ENCODE peak calls at places on chromosomes 5 and 9, in nine cellular contexts. One of them, this sample, is unnamed.

GRCh38 chr9:88722753-88723152 is 187.8 kb downstream of the NXNL2 start:
- DNase-seq in uterus: no peak
- DNase-seq in astrocyte: no peak
- DNase-seq in GM23338: peak; percentile 54
- DNase-seq in right lobe of liver: no peak
- DNase-seq in effector memory CD4-positive, alpha-beta T cell: no peak
- DNase-seq in GM23248: no peak
- DNase-seq in WERI-Rb-1: no peak
- DNase-seq in right atrium auricular region: no peak
- DNase-seq in this sample: no peak

GRCh38 chr5:57665146-57665936 is 182.7 kb upstream of the ACTBL2 start:
- DNase-seq in effector memory CD4-positive, alpha-beta T cell: no peak
- DNase-seq in WERI-Rb-1: no peak
- DNase-seq in GM23248: no peak
- DNase-seq in uterus: no peak
- DNase-seq in astrocyte: no peak
- DNase-seq in right atrium auricular region: no peak
- DNase-seq in right lobe of liver: no peak
- DNase-seq in GM23338: no peak
- DNase-seq in this sample: no peak

GRCh38 chr9:94772128-94772527 is 45.6 kb downstream of the AOPEP start:
- DNase-seq in astrocyte: no peak
- DNase-seq in GM23338: no peak
- DNase-seq in right lobe of liver: no peak
- DNase-seq in effector memory CD4-positive, alpha-beta T cell: no peak
- DNase-seq in uterus: no peak
- DNase-seq in WERI-Rb-1: no peak
- DNase-seq in right atrium auricular region: no peak
- DNase-seq in GM23248: no peak
- DNase-seq in this sample: no peak

GRCh38 chr5:12794476-12795332 is 890.5 kb upstream of the CTNND2 start:
- DNase-seq in effector memory CD4-positive, alpha-beta T cell: no peak
- DNase-seq in uterus: no peak
- DNase-seq in right lobe of liver: no peak
- DNase-seq in GM23248: no peak
- DNase-seq in GM23338: no peak
- DNase-seq in WERI-Rb-1: no peak
- DNase-seq in astrocyte: no peak
- DNase-seq in right atrium auricular region: no peak
- DNase-seq in this sample: no peak

GRCh38 chr5:152462021-152462721 is 57.1 kb upstream of the NMUR2 start:
- DNase-seq in right lobe of liver: no peak
- DNase-seq in astrocyte: no peak
- DNase-seq in uterus: no peak
- DNase-seq in WERI-Rb-1: no peak
- DNase-seq in GM23248: no peak
- DNase-seq in right atrium auricular region: no peak
- DNase-seq in GM23338: no peak
- DNase-seq in effector memory CD4-positive, alpha-beta T cell: no peak
- DNase-seq in this sample: no peak

GRCh38 chr5:123549256-123549904 is 37.4 kb downstream of the CSNK1G3 start:
- DNase-seq in right lobe of liver: no peak
- DNase-seq in GM23338: no peak
- DNase-seq in GM23248: no peak
- DNase-seq in right atrium auricular region: no peak
- DNase-seq in astrocyte: no peak
- DNase-seq in effector memory CD4-positive, alpha-beta T cell: peak; percentile 57
- DNase-seq in WERI-Rb-1: no peak
- DNase-seq in uterus: no peak
- DNase-seq in this sample: no peak

GRCh38 chr5:113612060-113612496 is 98.6 kb downstream of the YTHDC2 start:
- DNase-seq in astrocyte: peak; percentile 30
- DNase-seq in WERI-Rb-1: no peak
- DNase-seq in effector memory CD4-positive, alpha-beta T cell: no peak
- DNase-seq in GM23338: peak; percentile 60
- DNase-seq in right atrium auricular region: no peak
- DNase-seq in uterus: no peak
- DNase-seq in GM23248: peak; percentile 59
- DNase-seq in right lobe of liver: no peak
- DNase-seq in this sample: no peak

GRCh38 chr5:124908603-124909451 is 162.4 kb upstream of the ZNF608 start:
- DNase-seq in right lobe of liver: no peak
- DNase-seq in right atrium auricular region: no peak
- DNase-seq in GM23338: no peak
- DNase-seq in GM23248: peak; percentile 43
- DNase-seq in astrocyte: peak; percentile 76
- DNase-seq in effector memory CD4-positive, alpha-beta T cell: no peak
- DNase-seq in uterus: no peak
- DNase-seq in WERI-Rb-1: no peak
- DNase-seq in this sample: no peak

GRCh38 chr5:84453405-84453804 is 68.7 kb upstream of the EDIL3 start:
- DNase-seq in GM23248: no peak
- DNase-seq in astrocyte: no peak
- DNase-seq in effector memory CD4-positive, alpha-beta T cell: no peak
- DNase-seq in WERI-Rb-1: no peak
- DNase-seq in uterus: no peak
- DNase-seq in right lobe of liver: no peak
- DNase-seq in right atrium auricular region: no peak
- DNase-seq in GM23338: no peak
- DNase-seq in this sample: no peak

GRCh38 chr5:139262414-139263139 is 31.0 kb upstream of the MATR3 start:
- DNase-seq in effector memory CD4-positive, alpha-beta T cell: peak; percentile 28
- DNase-seq in right atrium auricular region: peak; percentile 92
- DNase-seq in astrocyte: peak; percentile 84
- DNase-seq in right lobe of liver: peak; percentile 75
- DNase-seq in uterus: peak; percentile 88
- DNase-seq in GM23338: peak; percentile 96
- DNase-seq in WERI-Rb-1: peak; percentile 95
- DNase-seq in GM23248: peak; percentile 97
- DNase-seq in this sample: peak; percentile 89

GRCh38 chr5:96741911-96742310 is 65.8 kb downstream of the ERAP1 start:
- DNase-seq in WERI-Rb-1: no peak
- DNase-seq in right lobe of liver: no peak
- DNase-seq in GM23248: no peak
- DNase-seq in GM23338: no peak
- DNase-seq in effector memory CD4-positive, alpha-beta T cell: no peak
- DNase-seq in astrocyte: no peak
- DNase-seq in uterus: no peak
- DNase-seq in right atrium auricular region: no peak
- DNase-seq in this sample: no peak

GRCh38 chr5:55154893-55155292 is 5.1 kb upstream of the GPX8 start:
- DNase-seq in GM23248: peak; percentile 73
- DNase-seq in right lobe of liver: no peak
- DNase-seq in right atrium auricular region: no peak
- DNase-seq in effector memory CD4-positive, alpha-beta T cell: no peak
- DNase-seq in GM23338: no peak
- DNase-seq in astrocyte: peak; percentile 81
- DNase-seq in uterus: no peak
- DNase-seq in WERI-Rb-1: no peak
- DNase-seq in this sample: no peak

DNA sequence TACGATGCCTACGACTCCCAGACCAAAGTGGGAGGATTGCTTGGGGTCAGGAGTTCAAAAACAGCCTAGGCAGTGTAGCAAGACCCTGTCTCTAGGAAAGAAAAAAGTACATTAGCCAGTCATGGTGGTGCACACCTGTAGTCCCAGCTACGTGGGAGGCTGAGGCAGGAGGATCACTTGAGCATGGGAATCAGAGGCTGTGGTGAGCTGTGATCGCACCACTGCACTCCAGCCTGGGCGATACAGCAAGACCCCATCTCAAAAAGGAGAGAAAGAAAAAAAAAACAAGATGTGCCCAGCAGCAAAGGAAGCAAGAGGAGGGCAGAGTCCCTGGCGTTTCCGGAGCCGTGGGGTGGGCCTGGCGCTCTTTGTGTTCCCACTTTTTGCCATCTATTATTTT is 79.4 kb upstream of the CACNA1B start:
- DNase-seq in right lobe of liver: no peak
- DNase-seq in uterus: no peak
- DNase-seq in GM23248: no peak
- DNase-seq in effector memory CD4-positive, alpha-beta T cell: no peak
- DNase-seq in WERI-Rb-1: no peak
- DNase-seq in astrocyte: no peak
- DNase-seq in right atrium auricular region: no peak
- DNase-seq in GM23338: no peak
- DNase-seq in this sample: no peak
- H3K36me3 ChIP-seq in right lobe of liver: no peaks in the 10 kb centered on the region
- H3K36me3 ChIP-seq in uterus: no peaks in the 10 kb centered on the region
- H3K36me3 ChIP-seq in GM23248: peaks cover 11% of the 10 kb centered on the region
- H3K36me3 ChIP-seq in effector memory CD4-positive, alpha-beta T cell: peaks cover 74% of the 10 kb centered on the region
- H3K36me3 ChIP-seq in WERI-Rb-1: peaks cover 74% of the 10 kb centered on the region
- H3K36me3 ChIP-seq in astrocyte: peaks cover 13% of the 10 kb centered on the region
- H3K36me3 ChIP-seq in right atrium auricular region: peaks cover 85% of the 10 kb centered on the region
- H3K36me3 ChIP-seq in GM23338: peaks cover 24% of the 10 kb centered on the region
- H3K36me3 ChIP-seq in this sample: peaks cover 26% of the 10 kb centered on the region

GRCh38 chr9:128702445-128702948 is at the start of gene PKN3:
- DNase-seq in right atrium auricular region: peak; percentile 79
- DNase-seq in right lobe of liver: peak; percentile 90
- DNase-seq in WERI-Rb-1: peak; percentile 96
- DNase-seq in effector memory CD4-positive, alpha-beta T cell: peak; percentile 75
- DNase-seq in GM23338: peak; percentile 96
- DNase-seq in uterus: peak; percentile 81
- DNase-seq in astrocyte: peak; percentile 37
- DNase-seq in GM23248: peak; percentile 90
- DNase-seq in this sample: peak; percentile 89

GRCh38 chr9:128702949-128703615 is 779 bp downstream of the PKN3 start:
- DNase-seq in right atrium auricular region: no peak
- DNase-seq in astrocyte: no peak
- DNase-seq in GM23338: peak; percentile 72
- DNase-seq in WERI-Rb-1: peak; percentile 77
- DNase-seq in GM23248: peak; percentile 27
- DNase-seq in effector memory CD4-positive, alpha-beta T cell: no peak
- DNase-seq in uterus: peak; percentile 42
- DNase-seq in right lobe of liver: peak; percentile 29
- DNase-seq in this sample: peak; percentile 48

GRCh38 chr9:128694344-128694743 is 5.3 kb downstream of the SET start:
- DNase-seq in GM23338: no peak
- DNase-seq in right lobe of liver: no peak
- DNase-seq in GM23248: no peak
- DNase-seq in effector memory CD4-positive, alpha-beta T cell: no peak
- DNase-seq in uterus: no peak
- DNase-seq in right atrium auricular region: no peak
- DNase-seq in WERI-Rb-1: no peak
- DNase-seq in astrocyte: no peak
- DNase-seq in this sample: no peak

GRCh38 chr9:128696923-128697707 is 5.2 kb upstream of the PKN3 start:
- DNase-seq in GM23338: no peak
- DNase-seq in astrocyte: no peak
- DNase-seq in right lobe of liver: no peak
- DNase-seq in uterus: no peak
- DNase-seq in GM23248: no peak
- DNase-seq in effector memory CD4-positive, alpha-beta T cell: no peak
- DNase-seq in right atrium auricular region: no peak
- DNase-seq in WERI-Rb-1: no peak
- DNase-seq in this sample: no peak
- H3K36me3 ChIP-seq in GM23338: peaks cover 47% of the 10 kb centered on the region
- H3K36me3 ChIP-seq in astrocyte: peaks cover 30% of the 10 kb centered on the region
- H3K36me3 ChIP-seq in right lobe of liver: no peaks in the 10 kb centered on the region
- H3K36me3 ChIP-seq in uterus: no peaks in the 10 kb centered on the region
- H3K36me3 ChIP-seq in GM23248: peaks cover 44% of the 10 kb centered on the region
- H3K36me3 ChIP-seq in effector memory CD4-positive, alpha-beta T cell: peaks cover 28% of the 10 kb centered on the region
- H3K36me3 ChIP-seq in right atrium auricular region: peaks cover 43% of the 10 kb centered on the region
- H3K36me3 ChIP-seq in WERI-Rb-1: peaks cover 46% of the 10 kb centered on the region
- H3K36me3 ChIP-seq in this sample: peaks cover 46% of the 10 kb centered on the region

GRCh38 chr5:177483994-177484901 is 10.8 kb upstream of the DBN1 start:
- DNase-seq in effector memory CD4-positive, alpha-beta T cell: no peak
- DNase-seq in WERI-Rb-1: peak; percentile 59
- DNase-seq in right lobe of liver: no peak
- DNase-seq in right atrium auricular region: no peak
- DNase-seq in GM23248: no peak
- DNase-seq in GM23338: no peak
- DNase-seq in astrocyte: no peak
- DNase-seq in uterus: peak; percentile 55
- DNase-seq in this sample: no peak

GRCh38 chr5:177484902-177485549 is 11.6 kb upstream of the DBN1 start:
- DNase-seq in uterus: no peak
- DNase-seq in right atrium auricular region: no peak
- DNase-seq in right lobe of liver: no peak
- DNase-seq in effector memory CD4-positive, alpha-beta T cell: no peak
- DNase-seq in astrocyte: no peak
- DNase-seq in GM23338: no peak
- DNase-seq in GM23248: no peak
- DNase-seq in WERI-Rb-1: no peak
- DNase-seq in this sample: no peak

GRCh38 chr5:177483042-177483441 is 9.6 kb upstream of the DBN1 start:
- DNase-seq in GM23248: no peak
- DNase-seq in right lobe of liver: no peak
- DNase-seq in GM23338: no peak
- DNase-seq in effector memory CD4-positive, alpha-beta T cell: no peak
- DNase-seq in WERI-Rb-1: no peak
- DNase-seq in uterus: no peak
- DNase-seq in astrocyte: no peak
- DNase-seq in right atrium auricular region: no peak
- DNase-seq in this sample: no peak

GRCh38 chr5:177479774-177480173 is 6.3 kb upstream of the DBN1 start:
- DNase-seq in GM23338: no peak
- DNase-seq in right lobe of liver: no peak
- DNase-seq in GM23248: peak; percentile 38
- DNase-seq in WERI-Rb-1: no peak
- DNase-seq in uterus: peak; percentile 60
- DNase-seq in astrocyte: peak; percentile 64
- DNase-seq in right atrium auricular region: no peak
- DNase-seq in effector memory CD4-positive, alpha-beta T cell: no peak
- DNase-seq in this sample: no peak

GRCh38 chr5:177482359-177482795 is 8.9 kb upstream of the DBN1 start:
- DNase-seq in GM23248: peak; percentile 53
- DNase-seq in astrocyte: no peak
- DNase-seq in right lobe of liver: no peak
- DNase-seq in right atrium auricular region: no peak
- DNase-seq in uterus: peak; percentile 46
- DNase-seq in effector memory CD4-positive, alpha-beta T cell: no peak
- DNase-seq in WERI-Rb-1: no peak
- DNase-seq in GM23338: no peak
- DNase-seq in this sample: no peak
- H3K36me3 ChIP-seq in GM23248: peaks cover 42% of the 10 kb centered on the region
- H3K36me3 ChIP-seq in astrocyte: peaks cover 24% of the 10 kb centered on the region
- H3K36me3 ChIP-seq in right lobe of liver: no peaks in the 10 kb centered on the region
- H3K36me3 ChIP-seq in right atrium auricular region: peaks cover 27% of the 10 kb centered on the region
- H3K36me3 ChIP-seq in uterus: no peaks in the 10 kb centered on the region
- H3K36me3 ChIP-seq in effector memory CD4-positive, alpha-beta T cell: no peaks in the 10 kb centered on the region
- H3K36me3 ChIP-seq in WERI-Rb-1: no peaks in the 10 kb centered on the region
- H3K36me3 ChIP-seq in GM23338: peaks cover 6% of the 10 kb centered on the region
- H3K36me3 ChIP-seq in this sample: peaks cover 78% of the 10 kb centered on the region

DNA sequence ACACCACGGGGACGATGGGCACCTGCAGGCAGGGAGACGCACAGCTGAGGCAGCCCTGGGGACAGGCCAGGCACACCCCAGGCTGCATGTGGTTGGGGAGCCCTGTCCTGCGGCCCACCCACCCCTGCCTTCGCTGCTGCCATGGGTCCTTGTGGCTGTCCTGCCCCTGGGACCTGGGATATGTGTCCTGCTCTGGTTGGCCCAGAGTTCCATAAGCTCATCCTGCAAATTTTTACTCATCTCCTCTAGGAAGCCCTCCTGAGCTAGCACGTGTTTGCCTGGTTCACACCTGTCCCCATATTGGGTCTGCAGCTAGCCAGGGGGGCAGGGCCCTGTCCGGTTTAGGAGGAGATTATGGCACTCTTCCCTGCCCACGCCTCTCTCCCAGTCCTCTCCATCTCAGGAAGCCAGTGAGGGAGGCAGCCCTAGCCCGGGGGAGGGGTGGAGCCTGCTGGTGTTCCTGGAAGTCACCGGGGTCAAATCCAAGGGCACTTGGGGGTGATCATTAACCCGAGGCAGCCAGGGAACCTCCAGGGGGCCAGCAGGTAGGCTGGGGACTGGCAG is 12.2 kb downstream of the EGFL7 start:
- DNase-seq in GM23248: no peak
- DNase-seq in WERI-Rb-1: peak; percentile 58
- DNase-seq in effector memory CD4-positive, alpha-beta T cell: no peak
- DNase-seq in astrocyte: no peak
- DNase-seq in right atrium auricular region: no peak
- DNase-seq in GM23338: no peak
- DNase-seq in right lobe of liver: peak; percentile 91
- DNase-seq in uterus: peak; percentile 62
- DNase-seq in this sample: no peak
- H3K36me3 ChIP-seq in GM23248: no peaks in the 10 kb centered on the region
- H3K36me3 ChIP-seq in WERI-Rb-1: peaks cover 24% of the 10 kb centered on the region
- H3K36me3 ChIP-seq in effector memory CD4-positive, alpha-beta T cell: peaks cover 7% of the 10 kb centered on the region
- H3K36me3 ChIP-seq in astrocyte: no peaks in the 10 kb centered on the region
- H3K36me3 ChIP-seq in right atrium auricular region: peaks cover 33% of the 10 kb centered on the region
- H3K36me3 ChIP-seq in GM23338: no peaks in the 10 kb centered on the region
- H3K36me3 ChIP-seq in right lobe of liver: no peaks in the 10 kb centered on the region
- H3K36me3 ChIP-seq in uterus: no peaks in the 10 kb centered on the region
- H3K36me3 ChIP-seq in this sample: peaks cover 6% of the 10 kb centered on the region

This sample was measured in MG63.